ENCODE peak calls at places on chromosomes 16 and 17, in five cellular contexts. One of them, this sample, is unnamed.

GRCh38 chr17:7251330-7252175 is at the start of gene CTDNEP1:
- DNase-seq in Caco-2: peak; percentile 94
- DNase-seq in transverse colon: peak; percentile 99
- DNase-seq in ovary: peak; percentile 98
- DNase-seq in BE2C: peak; percentile 93
- DNase-seq in this sample: peak; percentile 99

GRCh38 chr16:52446076-52446475 is 100.9 kb downstream of the TOX3 start:
- DNase-seq in Caco-2: no peak
- DNase-seq in transverse colon: no peak
- DNase-seq in ovary: no peak
- DNase-seq in BE2C: peak; percentile 47
- DNase-seq in this sample: no peak

GRCh38 chr17:7702776-7703175 is 2.2 kb upstream of the EFNB3 start:
- DNase-seq in Caco-2: no peak
- DNase-seq in transverse colon: no peak
- DNase-seq in ovary: no peak
- DNase-seq in BE2C: no peak
- DNase-seq in this sample: no peak

GRCh38 chr16:27383511-27384243 is 18.3 kb upstream of the IL21R start:
- DNase-seq in Caco-2: no peak
- DNase-seq in transverse colon: no peak
- DNase-seq in ovary: no peak
- DNase-seq in BE2C: no peak
- DNase-seq in this sample: no peak

GRCh38 chr17:31582151-31582907 is 190.9 kb downstream of the RAB11FIP4 start:
- DNase-seq in Caco-2: no peak
- DNase-seq in transverse colon: peak; percentile 52
- DNase-seq in ovary: no peak
- DNase-seq in BE2C: peak; percentile 15
- DNase-seq in this sample: no peak

GRCh38 chr16:86911311-86911999 is 333.1 kb downstream of the FOXL1 start:
- DNase-seq in Caco-2: no peak
- DNase-seq in transverse colon: no peak
- DNase-seq in ovary: no peak
- DNase-seq in BE2C: no peak
- DNase-seq in this sample: no peak

GRCh38 chr16:78528265-78528664 is 428.8 kb downstream of the WWOX start:
- DNase-seq in Caco-2: no peak
- DNase-seq in transverse colon: no peak
- DNase-seq in ovary: no peak
- DNase-seq in BE2C: no peak
- DNase-seq in this sample: no peak

GRCh38 chr17:2050871-2051387 is 4.0 kb upstream of the HIC1 start:
- DNase-seq in Caco-2: peak; percentile 55
- DNase-seq in transverse colon: peak; percentile 37
- DNase-seq in ovary: peak; percentile 43
- DNase-seq in BE2C: no peak
- DNase-seq in this sample: no peak

GRCh38 chr16:76583995-76584394 is 306.8 kb downstream of the CNTNAP4 start:
- DNase-seq in Caco-2: no peak
- DNase-seq in transverse colon: no peak
- DNase-seq in ovary: no peak
- DNase-seq in BE2C: peak; percentile 20
- DNase-seq in this sample: no peak

GRCh38 chr16:9670058-9670457 is 512.2 kb downstream of the GRIN2A start:
- DNase-seq in Caco-2: no peak
- DNase-seq in transverse colon: no peak
- DNase-seq in ovary: no peak
- DNase-seq in BE2C: no peak
- DNase-seq in this sample: no peak

GRCh38 chr17:34237458-34237857 is 17.6 kb upstream of the CCL2 start:
- DNase-seq in Caco-2: no peak
- DNase-seq in transverse colon: no peak
- DNase-seq in ovary: no peak
- DNase-seq in BE2C: no peak
- DNase-seq in this sample: no peak

GRCh38 chr16:11112723-11113348 is 143.2 kb downstream of the SOCS1 start:
- DNase-seq in Caco-2: no peak
- DNase-seq in transverse colon: no peak
- DNase-seq in ovary: no peak
- DNase-seq in BE2C: peak; percentile 65
- DNase-seq in this sample: peak; percentile 21

GRCh38 chr16:55482056-55482455 is 3.1 kb downstream of the MMP2 start:
- DNase-seq in Caco-2: no peak
- DNase-seq in transverse colon: no peak
- DNase-seq in ovary: no peak
- DNase-seq in BE2C: no peak
- DNase-seq in this sample: no peak

GRCh38 chr16:55476625-55477533 is 2.1 kb upstream of the MMP2 start:
- DNase-seq in Caco-2: no peak
- DNase-seq in transverse colon: no peak
- DNase-seq in ovary: peak; percentile 50
- DNase-seq in BE2C: no peak
- DNase-seq in this sample: no peak

GRCh38 chr16:55478827-55479559 is at the start of gene MMP2:
- DNase-seq in Caco-2: no peak
- DNase-seq in transverse colon: peak; percentile 45
- DNase-seq in ovary: peak; percentile 85
- DNase-seq in BE2C: peak; percentile 87
- DNase-seq in this sample: no peak

GRCh38 chr16:55479560-55480197 is 681 bp downstream of the MMP2 start:
- DNase-seq in Caco-2: no peak
- DNase-seq in transverse colon: no peak
- DNase-seq in ovary: peak; percentile 32
- DNase-seq in BE2C: no peak
- DNase-seq in this sample: no peak

DNA sequence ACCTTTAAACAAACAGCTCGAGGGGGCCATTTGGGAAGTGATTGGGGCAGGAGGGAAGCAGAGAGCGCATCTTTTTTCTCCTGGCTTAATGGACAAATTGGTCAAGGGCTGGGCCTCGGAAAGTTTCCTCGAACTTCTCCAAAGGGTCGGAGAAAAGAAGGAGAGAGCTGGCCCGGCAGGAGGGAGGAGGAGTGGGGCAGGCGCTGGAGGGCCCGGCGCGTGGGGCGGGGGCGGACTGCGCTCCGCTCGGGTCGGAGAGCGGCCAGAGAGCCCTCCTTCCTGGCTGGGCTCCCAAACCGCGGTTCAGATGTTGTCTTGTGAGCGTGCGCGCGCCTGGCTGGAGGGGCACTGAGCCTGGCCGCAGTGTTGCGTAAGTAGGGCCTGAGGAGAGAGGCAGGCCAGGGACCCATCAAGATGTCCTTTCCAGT is 1.2 kb downstream of the MMP2 start:
- DNase-seq in Caco-2: no peak
- DNase-seq in transverse colon: peak; percentile 71
- DNase-seq in ovary: peak; percentile 96
- DNase-seq in BE2C: peak; percentile 84
- DNase-seq in this sample: peak; percentile 61
- H3K4me1 ChIP-seq in Caco-2: no peaks in the 10 kb centered on the region
- H3K4me1 ChIP-seq in transverse colon: peaks cover 13% of the 10 kb centered on the region
- H3K4me1 ChIP-seq in ovary: peaks cover 4% of the 10 kb centered on the region
- H3K4me1 ChIP-seq in BE2C: peaks cover 13% of the 10 kb centered on the region
- H3K4me1 ChIP-seq in this sample: no peaks in the 10 kb centered on the region

GRCh38 chr16:57416084-57416483 is 11.5 kb downstream of the CCL17 start:
- DNase-seq in Caco-2: no peak
- DNase-seq in transverse colon: no peak
- DNase-seq in ovary: no peak
- DNase-seq in BE2C: no peak
- DNase-seq in this sample: no peak
- H3K4me3 ChIP-seq in Caco-2: no peak overlapping the region
- H3K4me3 ChIP-seq in transverse colon: no peak overlapping the region
- H3K4me3 ChIP-seq in ovary: no peak overlapping the region
- H3K4me3 ChIP-seq in BE2C: no peak overlapping the region
- H3K4me3 ChIP-seq in this sample: no peak overlapping the region

GRCh38 chr16:85315871-85316270 is 203.6 kb upstream of the CIBAR2 start:
- DNase-seq in Caco-2: no peak
- DNase-seq in transverse colon: no peak
- DNase-seq in ovary: no peak
- DNase-seq in BE2C: no peak
- DNase-seq in this sample: no peak
- H3K4me1 ChIP-seq in Caco-2: no peaks in the 10 kb centered on the region
- H3K4me1 ChIP-seq in transverse colon: peaks cover 7% of the 10 kb centered on the region
- H3K4me1 ChIP-seq in ovary: peaks cover 14% of the 10 kb centered on the region
- H3K4me1 ChIP-seq in BE2C: peaks cover 30% of the 10 kb centered on the region
- H3K4me1 ChIP-seq in this sample: no peaks in the 10 kb centered on the region

GRCh38 chr16:58462997-58463891 is 36.7 kb upstream of the NDRG4 start:
- DNase-seq in Caco-2: no peak
- DNase-seq in transverse colon: no peak
- DNase-seq in ovary: no peak
- DNase-seq in BE2C: peak; percentile 58
- DNase-seq in this sample: no peak
- H3K4me3 ChIP-seq in Caco-2: peak overlapping the region; percentile 40
- H3K4me3 ChIP-seq in transverse colon: peak overlapping the region; percentile 29
- H3K4me3 ChIP-seq in ovary: peak overlapping the region; percentile 54
- H3K4me3 ChIP-seq in BE2C: peak overlapping the region; percentile 63
- H3K4me3 ChIP-seq in this sample: peak overlapping the region; percentile 38

DNA sequence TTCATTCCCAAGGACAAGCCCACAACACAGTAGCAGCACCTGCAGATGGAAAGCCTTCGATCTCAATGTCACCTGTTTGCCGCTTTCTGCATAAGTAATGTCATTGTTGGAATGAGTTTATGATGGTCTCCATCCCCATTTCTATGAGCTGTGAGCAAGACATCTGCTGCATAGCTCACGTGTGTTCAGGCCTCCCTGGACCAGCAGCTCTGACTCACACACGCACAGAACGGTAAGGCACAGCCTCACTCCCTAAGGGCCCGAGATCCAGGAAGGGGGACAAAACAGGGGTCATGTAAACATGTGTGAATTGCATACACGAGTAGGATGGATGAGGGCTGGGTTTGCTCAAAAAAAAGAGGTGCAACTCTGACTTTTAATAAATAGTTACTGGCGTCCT is 223.1 kb downstream of the SOX9 start:
- DNase-seq in Caco-2: no peak
- DNase-seq in transverse colon: no peak
- DNase-seq in ovary: no peak
- DNase-seq in BE2C: no peak
- DNase-seq in this sample: no peak
- H3K4me1 ChIP-seq in Caco-2: peaks cover 11% of the 10 kb centered on the region
- H3K4me1 ChIP-seq in transverse colon: peaks cover under 1% of the 10 kb centered on the region
- H3K4me1 ChIP-seq in ovary: no peaks in the 10 kb centered on the region
- H3K4me1 ChIP-seq in BE2C: peaks cover 12% of the 10 kb centered on the region
- H3K4me1 ChIP-seq in this sample: no peaks in the 10 kb centered on the region

DNA sequence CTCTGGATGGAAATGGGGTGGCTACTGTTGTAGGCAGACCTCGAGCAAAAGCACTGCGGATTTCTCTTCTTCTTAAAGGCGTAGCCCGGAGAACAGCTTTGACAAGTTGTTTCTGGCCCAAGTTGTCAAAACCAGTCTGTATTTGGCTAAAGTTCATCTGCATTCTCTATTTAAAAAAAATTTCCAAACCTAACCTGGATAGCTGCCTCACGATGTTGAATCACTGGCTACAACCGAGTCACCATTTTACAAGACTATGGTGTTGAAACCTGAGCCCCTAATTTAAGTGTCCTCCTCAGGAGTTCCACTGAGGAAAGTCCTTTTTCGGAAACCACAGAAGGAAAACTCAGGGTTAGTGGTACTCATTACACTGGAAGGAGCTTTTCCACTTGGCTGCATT is 1.5 kb downstream of the SLC16A6 start:
- DNase-seq in Caco-2: no peak
- DNase-seq in transverse colon: no peak
- DNase-seq in ovary: no peak
- DNase-seq in BE2C: no peak
- DNase-seq in this sample: peak; percentile 13
- H3K4me3 ChIP-seq in Caco-2: no peak overlapping the region
- H3K4me3 ChIP-seq in transverse colon: no peak overlapping the region
- H3K4me3 ChIP-seq in ovary: no peak overlapping the region
- H3K4me3 ChIP-seq in BE2C: peak overlapping the region; percentile 72
- H3K4me3 ChIP-seq in this sample: no peak overlapping the region

GRCh38 chr17:77140878-77141767 is at the start of gene SEC14L1:
- DNase-seq in Caco-2: peak; percentile 61
- DNase-seq in transverse colon: peak; percentile 42
- DNase-seq in ovary: no peak
- DNase-seq in BE2C: peak; percentile 69
- DNase-seq in this sample: peak; percentile 41
- H3K4me1 ChIP-seq in Caco-2: peaks cover 22% of the 10 kb centered on the region
- H3K4me1 ChIP-seq in transverse colon: peaks cover 16% of the 10 kb centered on the region
- H3K4me1 ChIP-seq in ovary: peaks cover 11% of the 10 kb centered on the region
- H3K4me1 ChIP-seq in BE2C: peaks cover 18% of the 10 kb centered on the region
- H3K4me1 ChIP-seq in this sample: peaks cover 8% of the 10 kb centered on the region

DNA sequence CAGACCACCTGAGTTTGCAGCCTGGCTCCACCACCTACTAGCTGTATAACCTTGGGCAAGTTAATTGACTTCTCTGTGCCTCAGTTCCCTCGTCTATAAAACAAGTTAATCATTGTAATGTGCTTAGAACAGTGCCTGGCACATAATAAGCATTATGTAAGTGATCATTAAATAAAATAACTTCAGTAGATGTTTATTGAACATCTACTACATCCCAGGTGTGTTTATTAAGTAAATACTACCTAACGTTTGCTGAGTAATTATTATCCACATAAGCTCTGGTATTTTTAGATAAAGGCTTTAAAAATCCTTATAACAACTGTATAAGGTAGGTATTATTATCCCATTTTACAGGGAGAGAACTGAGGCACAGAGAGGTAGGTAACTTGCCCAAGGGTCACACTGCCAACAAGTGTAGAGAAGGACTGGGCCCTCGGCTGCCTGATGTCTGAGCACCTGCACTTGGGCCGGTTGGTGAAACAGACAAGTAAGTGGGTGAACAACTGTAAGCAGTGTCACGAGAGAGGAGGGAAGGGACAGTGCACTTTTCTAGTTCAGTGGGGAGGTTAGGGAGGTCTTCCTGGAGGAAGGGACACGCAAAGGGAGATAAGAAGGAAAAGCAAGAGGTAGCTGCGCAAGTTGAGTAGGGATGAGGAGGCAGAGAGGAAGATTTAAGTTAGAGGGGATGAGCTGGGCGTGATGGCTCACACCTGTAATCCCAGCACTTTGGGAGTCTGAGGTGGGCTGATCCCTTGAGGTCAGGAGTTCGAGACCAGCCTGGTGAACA is 4.6 kb downstream of the TNS4 start:
- DNase-seq in Caco-2: no peak
- DNase-seq in transverse colon: no peak
- DNase-seq in ovary: no peak
- DNase-seq in BE2C: no peak
- DNase-seq in this sample: no peak
- H3K4me3 ChIP-seq in Caco-2: no peak overlapping the region
- H3K4me3 ChIP-seq in transverse colon: no peak overlapping the region
- H3K4me3 ChIP-seq in ovary: no peak overlapping the region
- H3K4me3 ChIP-seq in BE2C: no peak overlapping the region
- H3K4me3 ChIP-seq in this sample: no peak overlapping the region

GRCh38 chr17:59764292-59764741 is 56.9 kb downstream of the VMP1 start:
- DNase-seq in Caco-2: no peak
- DNase-seq in transverse colon: no peak
- DNase-seq in ovary: no peak
- DNase-seq in BE2C: no peak
- DNase-seq in this sample: no peak

GRCh38 chr17:59765038-59765437 is 57.6 kb downstream of the VMP1 start:
- DNase-seq in Caco-2: no peak
- DNase-seq in transverse colon: no peak
- DNase-seq in ovary: no peak
- DNase-seq in BE2C: no peak
- DNase-seq in this sample: no peak

GRCh38 chr17:59762022-59762825 is 54.8 kb downstream of the VMP1 start:
- DNase-seq in Caco-2: no peak
- DNase-seq in transverse colon: no peak
- DNase-seq in ovary: no peak
- DNase-seq in BE2C: no peak
- DNase-seq in this sample: no peak

GRCh38 chr17:59762826-59763374 is 55.4 kb downstream of the VMP1 start:
- DNase-seq in Caco-2: no peak
- DNase-seq in transverse colon: no peak
- DNase-seq in ovary: no peak
- DNase-seq in BE2C: no peak
- DNase-seq in this sample: no peak

GRCh38 chr17:59763861-59764260 is 56.4 kb downstream of the VMP1 start:
- DNase-seq in Caco-2: no peak
- DNase-seq in transverse colon: no peak
- DNase-seq in ovary: no peak
- DNase-seq in BE2C: no peak
- DNase-seq in this sample: no peak
- H3K4me1 ChIP-seq in Caco-2: peaks cover 33% of the 10 kb centered on the region
- H3K4me1 ChIP-seq in transverse colon: no peaks in the 10 kb centered on the region
- H3K4me1 ChIP-seq in ovary: no peaks in the 10 kb centered on the region
- H3K4me1 ChIP-seq in BE2C: no peaks in the 10 kb centered on the region
- H3K4me1 ChIP-seq in this sample: no peaks in the 10 kb centered on the region